ENCODE peak calls at places on chromosomes 4 and X, in five cellular contexts. L is K562, B is GM12878, H is HepG2, K is H1. D is an unnamed sample.

GRCh38 chr4:10417720-10418119 is 39.5 kb downstream of the ZNF518B start:
- DNase-seq in L (no peak), B (no peak), H (no peak), K (no peak), D (no peak)

GRCh38 chr4:177308842-177309524 is 691 bp upstream of the NEIL3 start:
- DNase-seq in L (no peak), B (no peak), H (no peak), K (no peak), D (no peak)

GRCh38 chrX:74461384-74461783 is 40.1 kb downstream of the SLC16A2 start:
- DNase-seq in L (no peak), B (no peak), H (no peak), K (no peak), D (no peak)

GRCh38 chr4:11420327-11420726 is 8.4 kb downstream of the HS3ST1 start:
- DNase-seq in L (no peak), B (no peak), H (no peak), K (no peak), D (no peak)

GRCh38 chr4:8297691-8298485 is 28.3 kb downstream of the HTRA3 start:
- DNase-seq in L (no peak), B (no peak), H (no peak), K (no peak), D (no peak)

GRCh38 chr4:119683518-119683917 is 54.9 kb upstream of the PDE5A start:
- DNase-seq in L (no peak), B (no peak), H (no peak), K (no peak), D (no peak)

GRCh38 chr4:124940387-124940786 is 227.9 kb upstream of the ANKRD50 start:
- DNase-seq in L (no peak), B (no peak), H (no peak), K (no peak), D (peak; percentile 62)

GRCh38 chrX:138765061-138765460 is 53.5 kb upstream of the FGF13 start:
- DNase-seq in L (no peak), B (no peak), H (no peak), K (no peak), D (no peak)

GRCh38 chr4:1347410-1347864 is 429 bp downstream of the UVSSA start:
- DNase-seq in L (no peak), B (no peak), H (peak; percentile 50), K (no peak), D (no peak)

GRCh38 chrX:96791559-96791958 is 92.1 kb upstream of the RPA4 start:
- DNase-seq in L (no peak), B (no peak), H (no peak), K (no peak), D (no peak)

GRCh38 chr4:153409924-153410501 is 56.1 kb upstream of the TMEM131L start:
- DNase-seq in L (peak; percentile 60), B (no peak), H (no peak), K (no peak), D (no peak)

GRCh38 chrX:27354021-27354420 is 109.1 kb downstream of the PPP4R3C start:
- DNase-seq in L (no peak), B (no peak), H (no peak), K (no peak), D (no peak)

GRCh38 chr4:87657525-87657924 is 7.4 kb downstream of the DMP1 start:
- DNase-seq in L (no peak), B (no peak), H (no peak), K (no peak), D (peak; percentile 51)

DNA sequence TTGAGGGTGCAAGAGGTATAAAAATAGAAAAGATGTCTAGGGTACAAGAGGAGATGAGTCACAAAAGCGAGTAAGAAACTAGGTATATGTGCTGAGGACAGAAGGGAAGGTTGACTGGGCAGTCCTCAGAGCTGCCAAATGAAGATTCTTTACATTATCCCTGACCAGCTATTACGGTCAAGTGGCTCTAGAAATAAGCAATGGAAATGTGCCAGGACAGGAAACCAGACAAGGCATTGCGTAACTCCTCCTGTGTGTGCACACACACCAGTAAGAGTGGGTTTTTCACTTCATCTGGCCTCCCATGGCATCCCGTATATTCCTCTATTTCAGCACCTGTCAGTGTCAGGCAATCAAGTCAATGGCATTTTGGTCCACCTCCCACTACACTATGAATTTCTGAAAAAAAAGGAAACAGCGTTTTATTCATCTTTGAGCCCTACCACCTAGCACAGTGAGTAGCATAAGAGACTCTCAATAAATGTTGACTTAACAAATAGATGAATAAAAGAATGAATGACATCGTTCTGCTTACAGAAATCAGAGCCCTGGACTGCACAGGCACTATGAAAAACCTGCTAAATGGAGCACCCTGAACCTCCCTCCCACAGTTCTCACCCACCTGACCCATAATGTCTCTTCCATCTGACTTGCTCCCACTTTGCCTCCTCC is 62.6 kb upstream of the KLF3 start:
- DNase-seq in L (no peak), B (no peak), H (peak; percentile 49), K (no peak), D (no peak)
- TF ChIP-seq MAX in L (no peak), B (no peak), H (no peak), K (no peak), D (no peak)

GRCh38 chrX:154043003-154043402 is 23.3 kb upstream of the IRAK1 start:
- DNase-seq in L (no peak), B (no peak), H (no peak), K (no peak), D (no peak)
- TF ChIP-seq POLR2AphosphoS5 in L (no peak), B (no peak), H (no peak), K (no peak), D (no peak)

GRCh38 chr4:22502895-22503814 is 12.7 kb downstream of the ADGRA3 start:
- DNase-seq in L (no peak), B (no peak), H (no peak), K (no peak), D (no peak)

GRCh38 chr4:22501715-22502095 is 14.2 kb downstream of the ADGRA3 start:
- DNase-seq in L (no peak), B (no peak), H (no peak), K (no peak), D (no peak)

GRCh38 chr4:22500128-22500611 is 15.7 kb downstream of the ADGRA3 start:
- DNase-seq in L (no peak), B (no peak), H (no peak), K (no peak), D (no peak)

GRCh38 chr4:22498866-22499265 is 17.0 kb downstream of the ADGRA3 start:
- DNase-seq in L (no peak), B (no peak), H (no peak), K (no peak), D (no peak)

GRCh38 chr4:22500831-22501714 is 14.8 kb downstream of the ADGRA3 start:
- DNase-seq in L (no peak), B (peak; percentile 28), H (no peak), K (no peak), D (peak; percentile 66)
- TF ChIP-seq SRF in L (no peak), B (no peak), H (no peak), K (no peak), D (peak; percentile 34)

GRCh38 chr4:7270121-7270520 is 77.8 kb downstream of the SORCS2 start:
- DNase-seq in L (no peak), B (no peak), H (no peak), K (no peak), D (no peak)

GRCh38 chr4:7268941-7269340 is 76.6 kb downstream of the SORCS2 start:
- DNase-seq in L (no peak), B (no peak), H (no peak), K (no peak), D (no peak)

GRCh38 chr4:7264694-7265093 is 72.4 kb downstream of the SORCS2 start:
- DNase-seq in L (no peak), B (no peak), H (no peak), K (no peak), D (no peak)

GRCh38 chr4:7267829-7268228 is 75.5 kb downstream of the SORCS2 start:
- DNase-seq in L (no peak), B (no peak), H (no peak), K (no peak), D (no peak)

GRCh38 chr4:7266525-7267292 is 74.4 kb downstream of the SORCS2 start:
- DNase-seq in L (no peak), B (no peak), H (no peak), K (peak; percentile 23), D (peak; percentile 32)
- TF ChIP-seq MAX in L (no peak), B (no peak), H (no peak), K (no peak), D (no peak)